ENCODE peak calls at places on chromosomes 13 and 19, in five cellular contexts. One of them, this sample, is unnamed.

GRCh38 chr13:42905542-42905941 is 86.5 kb downstream of the EPSTI1 start:
- DNase-seq in thyroid gland: no peak
- DNase-seq in mammary epithelial cell: no peak
- DNase-seq in upper lobe of right lung: no peak
- DNase-seq in A549: no peak
- DNase-seq in this sample: no peak

GRCh38 chr13:99960663-99961440 is 10.7 kb downstream of the ZIC5 start:
- DNase-seq in thyroid gland: no peak
- DNase-seq in mammary epithelial cell: no peak
- DNase-seq in upper lobe of right lung: no peak
- DNase-seq in A549: no peak
- DNase-seq in this sample: no peak

GRCh38 chr13:102141625-102142472 is 260.0 kb downstream of the FGF14 start:
- DNase-seq in mammary epithelial cell: no peak
- DNase-seq in upper lobe of right lung: no peak
- DNase-seq in A549: peak
- DNase-seq in thyroid gland: no peak
- DNase-seq in this sample: no peak

GRCh38 chr13:32636711-32637110 is 50.5 kb downstream of the PDS5B start:
- DNase-seq in A549: no peak
- DNase-seq in mammary epithelial cell: no peak
- DNase-seq in thyroid gland: no peak
- DNase-seq in upper lobe of right lung: no peak
- DNase-seq in this sample: no peak

GRCh38 chr13:36038785-36039415 is 92.3 kb downstream of the DCLK1 start:
- DNase-seq in upper lobe of right lung: no peak
- DNase-seq in mammary epithelial cell: no peak
- DNase-seq in A549: no peak
- DNase-seq in thyroid gland: no peak
- DNase-seq in this sample: peak

GRCh38 chr19:49333426-49334288 is 1.5 kb upstream of the CD37 start:
- DNase-seq in mammary epithelial cell: no peak
- DNase-seq in thyroid gland: no peak
- DNase-seq in upper lobe of right lung: peak
- DNase-seq in A549: no peak
- DNase-seq in this sample: no peak

GRCh38 chr13:52832268-52832667 is 16.2 kb downstream of the PCDH8 start:
- DNase-seq in mammary epithelial cell: no peak
- DNase-seq in thyroid gland: no peak
- DNase-seq in upper lobe of right lung: no peak
- DNase-seq in A549: no peak
- DNase-seq in this sample: no peak

GRCh38 chr13:34750078-34750703 is 191.9 kb upstream of the NBEA start:
- DNase-seq in upper lobe of right lung: peak
- DNase-seq in thyroid gland: peak
- DNase-seq in mammary epithelial cell: peak
- DNase-seq in A549: no peak
- DNase-seq in this sample: no peak

GRCh38 chr13:31722684-31723083 is 16.6 kb upstream of the RXFP2 start:
- DNase-seq in upper lobe of right lung: no peak
- DNase-seq in A549: no peak
- DNase-seq in thyroid gland: peak
- DNase-seq in mammary epithelial cell: no peak
- DNase-seq in this sample: no peak

GRCh38 chr13:100608906-100609305 is 20.3 kb upstream of the GGACT start:
- DNase-seq in thyroid gland: no peak
- DNase-seq in upper lobe of right lung: no peak
- DNase-seq in A549: no peak
- DNase-seq in mammary epithelial cell: no peak
- DNase-seq in this sample: no peak

GRCh38 chr19:7673995-7674667 is 2.8 kb upstream of the MCEMP1 start:
- DNase-seq in mammary epithelial cell: peak
- DNase-seq in thyroid gland: peak
- DNase-seq in A549: peak
- DNase-seq in upper lobe of right lung: peak
- DNase-seq in this sample: no peak

GRCh38 chr13:98405107-98405571 is 171.8 kb downstream of the STK24 start:
- DNase-seq in A549: no peak
- DNase-seq in upper lobe of right lung: no peak
- DNase-seq in mammary epithelial cell: no peak
- DNase-seq in thyroid gland: peak
- DNase-seq in this sample: no peak

GRCh38 chr13:50078512-50079277 is 63.5 kb downstream of the KCNRG start:
- DNase-seq in thyroid gland: no peak
- DNase-seq in mammary epithelial cell: no peak
- DNase-seq in A549: no peak
- DNase-seq in upper lobe of right lung: no peak
- DNase-seq in this sample: no peak

GRCh38 chr13:31882794-31883193 is 143.5 kb downstream of the RXFP2 start:
- DNase-seq in A549: no peak
- DNase-seq in upper lobe of right lung: no peak
- DNase-seq in thyroid gland: no peak
- DNase-seq in mammary epithelial cell: no peak
- DNase-seq in this sample: no peak

GRCh38 chr13:40666058-40666904 is at the start of gene FOXO1:
- DNase-seq in thyroid gland: peak
- DNase-seq in mammary epithelial cell: peak
- DNase-seq in A549: peak
- DNase-seq in upper lobe of right lung: peak
- DNase-seq in this sample: no peak

GRCh38 chr13:113121928-113122420 is 625 bp upstream of the F10 start:
- DNase-seq in A549: no peak
- DNase-seq in mammary epithelial cell: no peak
- DNase-seq in upper lobe of right lung: no peak
- DNase-seq in thyroid gland: no peak
- DNase-seq in this sample: no peak

GRCh38 chr19:16263115-16263839 is 61.3 kb upstream of the KLF2 start:
- DNase-seq in mammary epithelial cell: no peak
- DNase-seq in upper lobe of right lung: no peak
- DNase-seq in A549: no peak
- DNase-seq in thyroid gland: no peak
- DNase-seq in this sample: no peak

GRCh38 chr13:77751513-77752456 is 54.3 kb downstream of the SLAIN1 start:
- DNase-seq in mammary epithelial cell: peak
- DNase-seq in thyroid gland: peak
- DNase-seq in upper lobe of right lung: no peak
- DNase-seq in A549: peak
- DNase-seq in this sample: no peak

GRCh38 chr19:52993342-52994178 is 20.2 kb upstream of the ERVV-1 start:
- DNase-seq in thyroid gland: peak
- DNase-seq in A549: no peak
- DNase-seq in upper lobe of right lung: peak
- DNase-seq in mammary epithelial cell: peak
- DNase-seq in this sample: no peak

GRCh38 chr19:6238256-6238642 is 41.5 kb downstream of the MLLT1 start:
- DNase-seq in A549: no peak
- DNase-seq in thyroid gland: no peak
- DNase-seq in upper lobe of right lung: no peak
- DNase-seq in mammary epithelial cell: no peak
- DNase-seq in this sample: no peak

GRCh38 chr19:55638864-55639359 is 1.9 kb upstream of the ZNF580 start:
- DNase-seq in A549: peak
- DNase-seq in mammary epithelial cell: no peak
- DNase-seq in upper lobe of right lung: peak
- DNase-seq in thyroid gland: no peak
- DNase-seq in this sample: no peak

GRCh38 chr13:23902975-23903905 is 5.9 kb upstream of the C1QTNF9B start:
- DNase-seq in upper lobe of right lung: peak
- DNase-seq in thyroid gland: no peak
- DNase-seq in A549: no peak
- DNase-seq in mammary epithelial cell: no peak
- DNase-seq in this sample: no peak

GRCh38 chr13:64154514-64154913 is 2738.9 kb upstream of the PCDH20 start:
- DNase-seq in thyroid gland: no peak
- DNase-seq in A549: no peak
- DNase-seq in mammary epithelial cell: no peak
- DNase-seq in upper lobe of right lung: no peak
- DNase-seq in this sample: peak

GRCh38 chr13:79915386-79915785 is 425.5 kb downstream of the SPRY2 start:
- DNase-seq in thyroid gland: no peak
- DNase-seq in mammary epithelial cell: no peak
- DNase-seq in upper lobe of right lung: no peak
- DNase-seq in A549: no peak
- DNase-seq in this sample: peak

GRCh38 chr19:35128398-35129057 is 6.3 kb downstream of the LGI4 start:
- DNase-seq in thyroid gland: no peak
- DNase-seq in A549: no peak
- DNase-seq in upper lobe of right lung: no peak
- DNase-seq in mammary epithelial cell: no peak
- DNase-seq in this sample: no peak

GRCh38 chr19:3243851-3244700 is 19.6 kb downstream of the CELF5 start:
- DNase-seq in A549: no peak
- DNase-seq in mammary epithelial cell: peak
- DNase-seq in upper lobe of right lung: no peak
- DNase-seq in thyroid gland: peak
- DNase-seq in this sample: no peak

GRCh38 chr19:14497347-14497921 is 1.5 kb upstream of the GIPC1 start:
- DNase-seq in upper lobe of right lung: peak
- DNase-seq in mammary epithelial cell: no peak
- DNase-seq in thyroid gland: no peak
- DNase-seq in A549: no peak
- DNase-seq in this sample: no peak
- H3K4me3 ChIP-seq in upper lobe of right lung: no peak
- H3K4me3 ChIP-seq in mammary epithelial cell: no peak
- H3K4me3 ChIP-seq in thyroid gland: no peak
- H3K4me3 ChIP-seq in A549: no peak
- H3K4me3 ChIP-seq in this sample: no peak

DNA sequence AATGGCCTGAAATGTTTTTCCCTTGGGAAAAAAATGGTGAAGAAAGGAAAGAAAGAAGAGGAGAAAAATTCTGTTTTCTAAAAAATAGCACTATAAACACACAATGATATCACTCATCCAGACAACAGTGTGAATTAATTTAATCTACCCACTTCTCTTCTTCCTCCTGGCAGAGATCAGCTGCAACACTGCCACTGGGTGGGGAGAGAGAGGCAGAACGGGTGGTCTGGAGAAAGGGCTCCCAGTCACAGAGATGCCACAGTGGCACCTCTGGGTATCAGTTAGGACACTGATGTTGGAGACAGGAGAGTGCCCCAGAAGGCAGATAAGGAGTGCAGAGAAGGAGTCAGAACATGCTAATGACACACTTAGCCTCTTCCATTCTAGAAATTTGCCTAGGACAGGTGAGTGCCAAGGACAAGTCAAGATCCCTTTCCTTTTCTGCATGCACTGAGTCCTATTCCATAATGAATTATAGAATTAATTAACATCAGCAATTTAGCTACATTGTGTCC is 168.6 kb downstream of the SUCLA2 start:
- DNase-seq in mammary epithelial cell: no peak
- DNase-seq in upper lobe of right lung: no peak
- DNase-seq in thyroid gland: no peak
- DNase-seq in A549: no peak
- DNase-seq in this sample: no peak
- TF ChIP-seq CTCF in mammary epithelial cell: no peak
- TF ChIP-seq CTCF in upper lobe of right lung: no peak
- TF ChIP-seq CTCF in thyroid gland: no peak
- TF ChIP-seq CTCF in A549: no peak
- TF ChIP-seq CTCF in this sample: peak

DNA sequence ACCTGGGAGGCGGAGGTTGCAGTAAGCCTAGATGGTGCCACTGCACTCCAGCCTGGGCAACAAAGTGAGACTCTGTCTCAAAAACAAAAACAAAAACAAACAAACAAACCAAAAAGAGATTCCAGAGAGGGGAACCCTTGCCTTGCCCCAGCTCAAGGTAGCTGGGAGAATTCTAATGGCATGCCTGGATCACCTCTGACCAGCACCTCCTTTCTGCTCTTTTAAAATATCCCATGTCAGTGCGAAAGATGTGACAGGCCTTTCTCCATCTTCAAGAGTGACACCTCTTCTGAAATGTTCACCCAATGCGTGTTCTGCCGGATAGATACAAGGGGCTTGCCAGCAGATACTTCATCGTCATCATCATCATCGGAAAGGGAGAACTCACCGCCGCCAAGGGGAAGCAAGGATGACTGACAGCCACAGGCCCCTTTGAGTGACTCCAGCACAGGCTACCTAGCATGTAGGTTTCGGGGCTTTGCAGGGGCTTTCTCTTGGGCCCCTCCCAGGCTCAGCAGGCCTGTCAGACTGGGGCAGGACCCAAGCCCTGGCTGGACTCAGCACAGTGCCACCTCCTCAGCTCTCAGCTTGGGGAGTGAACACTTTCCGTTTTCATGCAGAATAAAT is 18.9 kb upstream of the LRP3 start:
- DNase-seq in thyroid gland: no peak
- DNase-seq in A549: no peak
- DNase-seq in upper lobe of right lung: no peak
- DNase-seq in mammary epithelial cell: no peak
- DNase-seq in this sample: no peak
- H3K4me3 ChIP-seq in thyroid gland: no peak
- H3K4me3 ChIP-seq in A549: no peak
- H3K4me3 ChIP-seq in upper lobe of right lung: no peak
- H3K4me3 ChIP-seq in mammary epithelial cell: no peak
- H3K4me3 ChIP-seq in this sample: peak

GRCh38 chr19:17488593-17489391 is 18.5 kb downstream of the SLC27A1 start:
- DNase-seq in upper lobe of right lung: peak
- DNase-seq in A549: no peak
- DNase-seq in thyroid gland: peak
- DNase-seq in mammary epithelial cell: peak
- DNase-seq in this sample: no peak
- TF ChIP-seq CTCF in upper lobe of right lung: peak
- TF ChIP-seq CTCF in A549: no peak
- TF ChIP-seq CTCF in thyroid gland: no peak
- TF ChIP-seq CTCF in mammary epithelial cell: peak
- TF ChIP-seq CTCF in this sample: peak

This sample was measured in retinal pigment epithelial cell.